ENCODE peak calls at places on chromosomes 3 and 15, in eight cellular contexts. V is left lung; N is IMR-90; T is SHP77; D is cardiac fibroblast; L is memory B cell; P is psoas muscle; R is naive thymus-derived CD8-positive, alpha-beta T cell. W is an unnamed sample.
A peak's percentile ranks its signal among the peaks of the same experiment; 100 is the strongest.

GRCh38 chr3:183583331-183584245 is 28.1 kb upstream of the KLHL6 start:
- DNase-seq in D (no peak), L (no peak), R (no peak), T (no peak), N (no peak), V (no peak), P (no peak), W (no peak)

GRCh38 chr3:8749316-8749715 is 15.7 kb downstream of the CAV3 start:
- DNase-seq in L (no peak), N (no peak), V (no peak), T (no peak), R (no peak), D (no peak), P (no peak), W (no peak)

GRCh38 chr3:38327335-38328009 is 19.1 kb upstream of the XYLB start:
- DNase-seq in D (peak; percentile 83), L (no peak), V (no peak), N (peak; percentile 56), P (no peak), R (no peak), T (no peak), W (no peak)

GRCh38 chr15:41882689-41883483 is 11.0 kb downstream of the SPTBN5 start:
- DNase-seq in P (no peak), D (no peak), N (no peak), L (no peak), R (no peak), V (no peak), T (peak; percentile 65), W (no peak)

GRCh38 chr3:35908366-35909232 is 269.3 kb downstream of the ARPP21 start:
- DNase-seq in P (peak; percentile 65), D (peak; percentile 88), L (peak; percentile 28), T (peak; percentile 81), R (peak; percentile 1), N (peak; percentile 70), V (peak; percentile 39), W (peak; percentile 1)

GRCh38 chr15:66023322-66023972 is 154.2 kb downstream of the RAB11A start:
- DNase-seq in T (peak; percentile 72), V (no peak), L (no peak), N (no peak), P (no peak), D (no peak), R (no peak), W (peak; percentile 3)

GRCh38 chr3:32147935-32148334 is 41.5 kb downstream of the GPD1L start:
- DNase-seq in P (no peak), V (no peak), T (no peak), L (no peak), R (no peak), N (no peak), D (no peak), W (no peak)

GRCh38 chr3:112437146-112438022 is 61.9 kb downstream of the BTLA start:
- DNase-seq in T (no peak), V (no peak), D (peak; percentile 72), N (peak; percentile 58), R (no peak), P (no peak), L (peak; percentile 30), W (no peak)

GRCh38 chr3:152621006-152621868 is 213.7 kb upstream of the P2RY1 start:
- DNase-seq in L (no peak), V (no peak), D (no peak), R (no peak), T (no peak), N (no peak), P (no peak), W (no peak)

GRCh38 chr15:35783203-35783602 is 237.2 kb upstream of the DPH6 start:
- DNase-seq in L (no peak), D (no peak), R (no peak), P (no peak), T (no peak), N (no peak), V (no peak), W (no peak)

GRCh38 chr3:168139947-168140346 is 44.2 kb upstream of the GOLIM4 start:
- DNase-seq in T (no peak), L (no peak), P (no peak), N (peak; percentile 6), D (no peak), V (no peak), R (no peak), W (no peak)

GRCh38 chr15:97893988-97894387 is 66.5 kb upstream of the ARRDC4 start:
- DNase-seq in T (no peak), L (no peak), D (no peak), R (no peak), N (no peak), P (no peak), V (no peak), W (peak; percentile 41)

GRCh38 chr15:100650685-100651084 is 48.3 kb downstream of the ASB7 start:
- DNase-seq in T (no peak), L (no peak), R (no peak), D (no peak), V (no peak), N (no peak), P (no peak), W (no peak)

GRCh38 chr3:152331018-152331541 is 62.4 kb downstream of the MBNL1 start:
- DNase-seq in V (no peak), D (peak; percentile 93), N (peak; percentile 93), P (no peak), L (no peak), R (no peak), T (no peak), W (no peak)

GRCh38 chr3:171833775-171834460 is 9.2 kb upstream of the TMEM212 start:
- DNase-seq in V (no peak), R (no peak), D (peak; percentile 88), P (no peak), T (peak; percentile 13), N (peak; percentile 87), L (no peak), W (peak; percentile 31)

GRCh38 chr15:95302206-95302605 is 1028.3 kb upstream of the NR2F2 start:
- DNase-seq in T (no peak), V (no peak), L (no peak), R (no peak), D (peak; percentile 80), P (no peak), N (no peak), W (no peak)

GRCh38 chr3:11703185-11703584 is 59.5 kb upstream of the VGLL4 start:
- DNase-seq in L (no peak), P (no peak), V (no peak), N (no peak), D (no peak), R (no peak), T (no peak), W (no peak)

GRCh38 chr3:30643763-30644462 is 37.5 kb downstream of the TGFBR2 start:
- DNase-seq in L (no peak), D (no peak), P (no peak), V (no peak), T (no peak), N (no peak), R (no peak), W (no peak)

GRCh38 chr3:48407542-48408099 is 22.3 kb downstream of the PLXNB1 start:
- DNase-seq in L (no peak), R (no peak), N (no peak), V (peak; percentile 12), D (no peak), T (no peak), P (no peak), W (no peak)

GRCh38 chr3:86969500-86970189 is 21.3 kb downstream of the VGLL3 start:
- DNase-seq in L (no peak), N (peak; percentile 61), P (no peak), D (peak; percentile 84), R (no peak), V (no peak), T (peak; percentile 15), W (no peak)

GRCh38 chr3:136070953-136071949 is 105.7 kb downstream of the PPP2R3A start:
- DNase-seq in N (peak; percentile 27), L (no peak), R (no peak), V (no peak), P (peak; percentile 55), D (peak; percentile 25), T (no peak), W (no peak)

GRCh38 chr3:167814441-167814951 is 79.0 kb downstream of the SERPINI1 start:
- DNase-seq in P (no peak), V (no peak), D (peak; percentile 78), N (peak; percentile 11), T (no peak), L (no peak), R (no peak), W (peak; percentile 71)

GRCh38 chr3:188315563-188315962 is 161.6 kb downstream of the LPP start:
- DNase-seq in R (no peak), L (no peak), P (no peak), D (peak; percentile 73), T (no peak), V (no peak), N (no peak), W (no peak)

GRCh38 chr15:35170216-35170615 is 85.1 kb upstream of the NANOGP8 start:
- DNase-seq in L (no peak), D (peak; percentile 23), R (no peak), T (no peak), N (peak; percentile 68), V (no peak), P (no peak), W (no peak)

GRCh38 chr15:29888651-29889050 is 66.4 kb upstream of the TJP1 start:
- DNase-seq in N (peak; percentile 77), R (no peak), V (no peak), T (no peak), P (no peak), D (peak; percentile 73), L (no peak), W (no peak)

GRCh38 chr3:99909714-99910508 is 92.2 kb downstream of the CMSS1 start:
- DNase-seq in P (no peak), T (no peak), R (no peak), D (no peak), L (no peak), N (peak; percentile 74), V (no peak), W (no peak)

GRCh38 chr15:87639305-87640011 is 617.1 kb downstream of the NTRK3 start:
- DNase-seq in N (no peak), L (no peak), P (no peak), D (no peak), R (no peak), T (no peak), V (no peak), W (no peak)

GRCh38 chr3:130948374-130948773 is 54.5 kb downstream of the ATP2C1 start:
- DNase-seq in R (no peak), L (no peak), T (no peak), D (no peak), P (no peak), N (no peak), V (no peak), W (no peak)

GRCh38 chr3:113948015-113948917 is 453 bp downstream of the ZDHHC23 start:
- DNase-seq in N (no peak), V (peak; percentile 51), T (peak; percentile 60), D (no peak), P (no peak), L (peak; percentile 24), R (no peak), W (peak; percentile 2)

GRCh38 chr3:188539631-188540194 is 385.8 kb downstream of the LPP start:
- DNase-seq in R (no peak), T (no peak), D (no peak), V (no peak), N (no peak), P (no peak), L (no peak), W (no peak)

GRCh38 chr3:78907367-78907766 is 860.4 kb downstream of the ROBO1 start:
- DNase-seq in P (no peak), R (no peak), N (peak; percentile 35), D (peak; percentile 71), V (no peak), L (no peak), T (no peak), W (no peak)

GRCh38 chr3:53377794-53378193 is 30.5 kb upstream of the DCP1A start:
- DNase-seq in P (no peak), D (no peak), V (no peak), L (no peak), R (no peak), T (no peak), N (no peak), W (no peak)

GRCh38 chr3:175956964-175957363 is 1097.8 kb downstream of the NAALADL2 start:
- DNase-seq in D (no peak), P (no peak), N (peak; percentile 10), V (no peak), L (no peak), R (no peak), T (no peak), W (no peak)

GRCh38 chr3:38992117-38992779 is 59.5 kb downstream of the SCN11A start:
- DNase-seq in P (no peak), R (no peak), D (peak; percentile 83), V (no peak), T (no peak), N (peak; percentile 91), L (no peak), W (no peak)